ENCODE peak calls at places on chromosome 9, in seven cellular contexts. One of them, this sample, is unnamed.
A peak's percentile ranks its signal among the peaks of the same experiment; 100 is the strongest.

GRCh38 chr9:105299190-105299854 is 54.9 kb downstream of the SLC44A1 start:
- DNase-seq in heart left ventricle: no peak
- DNase-seq in cardiac muscle cell: no peak
- DNase-seq in tibial artery: peak; percentile 69
- DNase-seq in fibroblast of lung: peak; percentile 98
- DNase-seq in left lung: no peak
- DNase-seq in uterus: no peak
- DNase-seq in this sample: peak; percentile 78

GRCh38 chr9:35726876-35727438 is 5.0 kb downstream of the TLN1 start:
- DNase-seq in heart left ventricle: peak; percentile 51
- DNase-seq in cardiac muscle cell: peak; percentile 59
- DNase-seq in tibial artery: peak; percentile 92
- DNase-seq in fibroblast of lung: peak; percentile 62
- DNase-seq in left lung: no peak
- DNase-seq in uterus: peak; percentile 62
- DNase-seq in this sample: no peak

GRCh38 chr9:118091221-118091620 is 387.0 kb downstream of the TLR4 start:
- DNase-seq in heart left ventricle: no peak
- DNase-seq in cardiac muscle cell: no peak
- DNase-seq in tibial artery: no peak
- DNase-seq in fibroblast of lung: no peak
- DNase-seq in left lung: no peak
- DNase-seq in uterus: no peak
- DNase-seq in this sample: no peak

GRCh38 chr9:137114613-137115393 is at the start of gene DPP7:
- DNase-seq in heart left ventricle: peak; percentile 85
- DNase-seq in cardiac muscle cell: peak; percentile 67
- DNase-seq in tibial artery: peak; percentile 84
- DNase-seq in fibroblast of lung: no peak
- DNase-seq in left lung: peak; percentile 97
- DNase-seq in uterus: no peak
- DNase-seq in this sample: no peak

GRCh38 chr9:3848445-3849114 is 322.8 kb upstream of the RFX3 start:
- DNase-seq in heart left ventricle: no peak
- DNase-seq in cardiac muscle cell: peak; percentile 45
- DNase-seq in tibial artery: no peak
- DNase-seq in fibroblast of lung: no peak
- DNase-seq in left lung: no peak
- DNase-seq in uterus: no peak
- DNase-seq in this sample: no peak

GRCh38 chr9:13596383-13596970 is 317.0 kb upstream of the MPDZ start:
- DNase-seq in heart left ventricle: no peak
- DNase-seq in cardiac muscle cell: no peak
- DNase-seq in tibial artery: no peak
- DNase-seq in fibroblast of lung: no peak
- DNase-seq in left lung: no peak
- DNase-seq in uterus: no peak
- DNase-seq in this sample: no peak

GRCh38 chr9:106731910-106732309 is 131.1 kb upstream of the ZNF462 start:
- DNase-seq in heart left ventricle: no peak
- DNase-seq in cardiac muscle cell: no peak
- DNase-seq in tibial artery: no peak
- DNase-seq in fibroblast of lung: no peak
- DNase-seq in left lung: no peak
- DNase-seq in uterus: no peak
- DNase-seq in this sample: no peak

GRCh38 chr9:110995511-110996340 is 42.5 kb downstream of the LPAR1 start:
- DNase-seq in heart left ventricle: peak; percentile 20
- DNase-seq in cardiac muscle cell: no peak
- DNase-seq in tibial artery: no peak
- DNase-seq in fibroblast of lung: peak; percentile 66
- DNase-seq in left lung: no peak
- DNase-seq in uterus: no peak
- DNase-seq in this sample: no peak

GRCh38 chr9:128128836-128129590 is 1.5 kb upstream of the PTGES2 start:
- DNase-seq in heart left ventricle: no peak
- DNase-seq in cardiac muscle cell: no peak
- DNase-seq in tibial artery: no peak
- DNase-seq in fibroblast of lung: no peak
- DNase-seq in left lung: peak; percentile 79
- DNase-seq in uterus: no peak
- DNase-seq in this sample: no peak

GRCh38 chr9:4573634-4574391 is 83.5 kb downstream of the SLC1A1 start:
- DNase-seq in heart left ventricle: no peak
- DNase-seq in cardiac muscle cell: no peak
- DNase-seq in tibial artery: no peak
- DNase-seq in fibroblast of lung: no peak
- DNase-seq in left lung: no peak
- DNase-seq in uterus: no peak
- DNase-seq in this sample: no peak

GRCh38 chr9:136220017-136220729 is 15.2 kb upstream of the LHX3 start:
- DNase-seq in heart left ventricle: no peak
- DNase-seq in cardiac muscle cell: no peak
- DNase-seq in tibial artery: no peak
- DNase-seq in fibroblast of lung: peak; percentile 68
- DNase-seq in left lung: peak; percentile 60
- DNase-seq in uterus: no peak
- DNase-seq in this sample: no peak

GRCh38 chr9:5626727-5627634 is 1.9 kb upstream of the RIC1 start:
- DNase-seq in heart left ventricle: peak; percentile 34
- DNase-seq in cardiac muscle cell: peak; percentile 42
- DNase-seq in tibial artery: peak; percentile 77
- DNase-seq in fibroblast of lung: peak; percentile 73
- DNase-seq in left lung: no peak
- DNase-seq in uterus: no peak
- DNase-seq in this sample: no peak

GRCh38 chr9:112378441-112379176 is 1.3 kb upstream of the HSDL2 start:
- DNase-seq in heart left ventricle: no peak
- DNase-seq in cardiac muscle cell: peak; percentile 8
- DNase-seq in tibial artery: no peak
- DNase-seq in fibroblast of lung: peak; percentile 20
- DNase-seq in left lung: peak; percentile 72
- DNase-seq in uterus: no peak
- DNase-seq in this sample: no peak

DNA sequence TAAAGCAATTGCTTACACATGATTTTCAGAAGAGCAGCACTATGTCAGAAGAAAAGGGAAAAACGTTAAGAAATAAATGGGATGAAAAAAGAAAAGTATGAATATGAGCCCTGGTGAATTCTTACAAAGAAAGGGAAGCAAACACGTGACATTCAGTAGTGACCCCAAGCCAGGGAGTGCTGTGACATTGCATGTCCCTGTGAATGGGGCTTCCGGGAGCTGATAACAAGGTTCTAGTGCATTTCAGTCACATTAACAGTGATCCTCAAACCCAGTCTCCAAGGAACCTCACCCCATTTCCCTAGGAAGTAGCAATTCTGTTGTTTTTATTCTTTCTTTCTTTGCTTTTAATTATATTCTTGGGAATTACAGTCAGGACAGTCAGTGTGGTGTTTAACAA is 27.3 kb downstream of the TMEM252 start:
- DNase-seq in heart left ventricle: no peak
- DNase-seq in cardiac muscle cell: no peak
- DNase-seq in tibial artery: no peak
- DNase-seq in fibroblast of lung: no peak
- DNase-seq in left lung: no peak
- DNase-seq in uterus: no peak
- DNase-seq in this sample: no peak
- TF ChIP-seq CTCF in heart left ventricle: no peak
- TF ChIP-seq CTCF in cardiac muscle cell: no peak
- TF ChIP-seq CTCF in tibial artery: no peak
- TF ChIP-seq CTCF in fibroblast of lung: no peak
- TF ChIP-seq CTCF in left lung: no peak
- TF ChIP-seq CTCF in uterus: no peak
- TF ChIP-seq CTCF in this sample: no peak

GRCh38 chr9:87594218-87594617 is 96.6 kb downstream of the DAPK1 start:
- DNase-seq in heart left ventricle: no peak
- DNase-seq in cardiac muscle cell: no peak
- DNase-seq in tibial artery: no peak
- DNase-seq in fibroblast of lung: peak; percentile 74
- DNase-seq in left lung: no peak
- DNase-seq in uterus: no peak
- DNase-seq in this sample: no peak

GRCh38 chr9:87595605-87596004 is 97.9 kb downstream of the DAPK1 start:
- DNase-seq in heart left ventricle: no peak
- DNase-seq in cardiac muscle cell: no peak
- DNase-seq in tibial artery: no peak
- DNase-seq in fibroblast of lung: no peak
- DNase-seq in left lung: no peak
- DNase-seq in uterus: peak; percentile 25
- DNase-seq in this sample: no peak

GRCh38 chr9:87590996-87591395 is 93.3 kb downstream of the DAPK1 start:
- DNase-seq in heart left ventricle: no peak
- DNase-seq in cardiac muscle cell: no peak
- DNase-seq in tibial artery: no peak
- DNase-seq in fibroblast of lung: no peak
- DNase-seq in left lung: no peak
- DNase-seq in uterus: no peak
- DNase-seq in this sample: no peak

GRCh38 chr9:87594662-87595061 is 97.0 kb downstream of the DAPK1 start:
- DNase-seq in heart left ventricle: no peak
- DNase-seq in cardiac muscle cell: no peak
- DNase-seq in tibial artery: no peak
- DNase-seq in fibroblast of lung: no peak
- DNase-seq in left lung: no peak
- DNase-seq in uterus: no peak
- DNase-seq in this sample: no peak

DNA sequence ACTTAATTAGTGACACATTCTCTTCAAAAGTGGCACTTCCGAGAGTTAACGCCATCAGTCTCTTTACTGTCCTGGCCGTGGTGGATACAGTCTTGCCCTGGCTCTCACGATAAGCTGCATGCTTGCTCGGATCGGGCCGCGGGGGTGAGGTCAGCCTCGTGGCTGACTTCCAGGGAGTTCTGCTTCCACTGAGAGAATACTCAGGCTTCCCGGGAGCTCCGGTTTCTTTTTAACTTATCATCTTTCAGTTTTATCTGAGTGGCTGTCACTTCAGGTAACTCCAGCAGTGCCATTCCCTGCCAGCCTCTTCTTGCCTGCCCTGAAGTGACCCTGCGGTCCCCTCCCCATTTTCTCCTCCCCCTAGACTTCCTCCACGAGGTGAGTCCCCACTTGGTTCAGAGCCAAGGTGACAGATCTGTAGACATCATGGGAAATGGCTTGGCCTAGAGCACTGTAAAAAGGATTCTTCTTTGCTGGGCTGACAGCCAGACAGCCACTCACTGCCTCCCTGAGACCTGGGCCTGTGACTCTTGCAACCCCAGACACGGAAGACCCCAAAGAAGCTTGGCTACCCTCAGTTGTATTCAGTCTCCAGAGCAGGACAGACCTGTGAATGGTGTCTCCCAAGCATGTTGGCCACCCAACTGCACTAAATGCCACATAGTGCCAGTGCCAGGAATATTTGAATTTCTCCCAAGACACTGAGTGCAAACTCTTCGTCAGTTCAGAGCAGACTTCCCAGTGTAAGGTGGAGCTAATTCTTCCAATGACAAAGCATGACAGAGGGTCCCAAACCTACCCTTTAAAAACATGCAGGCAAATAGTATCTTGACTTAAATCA is 95.1 kb downstream of the DAPK1 start:
- DNase-seq in heart left ventricle: peak; percentile 50
- DNase-seq in cardiac muscle cell: peak; percentile 74
- DNase-seq in tibial artery: no peak
- DNase-seq in fibroblast of lung: peak; percentile 79
- DNase-seq in left lung: peak; percentile 83
- DNase-seq in uterus: peak; percentile 68
- DNase-seq in this sample: no peak
- H3K27ac ChIP-seq in heart left ventricle: peak overlapping the region; percentile 17
- H3K27ac ChIP-seq in cardiac muscle cell: peak overlapping the region; percentile 63
- H3K27ac ChIP-seq in tibial artery: no peak overlapping the region
- H3K27ac ChIP-seq in fibroblast of lung: peak overlapping the region; percentile 16
- H3K27ac ChIP-seq in left lung: peak overlapping the region; percentile 42
- H3K27ac ChIP-seq in uterus: peak overlapping the region; percentile 42
- H3K27ac ChIP-seq in this sample: no peak overlapping the region

DNA sequence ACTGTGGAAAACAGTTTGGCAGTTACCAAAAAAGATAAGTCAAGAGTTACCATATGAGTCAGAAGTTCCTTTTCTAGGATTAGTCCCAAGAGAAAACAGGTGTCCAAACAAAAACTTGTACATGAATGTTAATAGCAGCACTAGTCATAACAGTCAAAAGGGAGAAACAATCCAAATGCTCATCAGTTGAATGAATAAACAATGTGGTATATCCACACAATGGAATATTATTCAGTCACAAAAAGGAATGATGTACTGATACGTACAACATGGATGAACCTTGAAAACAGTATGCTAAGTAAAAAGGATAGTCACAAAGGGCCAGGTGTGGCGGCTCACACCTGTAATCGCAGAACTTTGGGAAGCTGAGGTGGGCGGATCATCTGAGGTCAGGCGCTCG is 7.9 kb downstream of the ZNF510 start:
- DNase-seq in heart left ventricle: no peak
- DNase-seq in cardiac muscle cell: no peak
- DNase-seq in tibial artery: no peak
- DNase-seq in fibroblast of lung: no peak
- DNase-seq in left lung: no peak
- DNase-seq in uterus: no peak
- DNase-seq in this sample: no peak
- H3K9me3 ChIP-seq in heart left ventricle: peaks cover 74% of the 10 kb centered on the region
- H3K9me3 ChIP-seq in cardiac muscle cell: no peaks in the 10 kb centered on the region
- H3K9me3 ChIP-seq in tibial artery: peaks cover 69% of the 10 kb centered on the region
- H3K9me3 ChIP-seq in fibroblast of lung: no peaks in the 10 kb centered on the region
- H3K9me3 ChIP-seq in left lung: no peaks in the 10 kb centered on the region
- H3K9me3 ChIP-seq in uterus: peaks cover 67% of the 10 kb centered on the region
- H3K9me3 ChIP-seq in this sample: peaks cover 55% of the 10 kb centered on the region

GRCh38 chr9:132645711-132646110 is 24.1 kb downstream of the DDX31 start:
- DNase-seq in heart left ventricle: no peak
- DNase-seq in cardiac muscle cell: no peak
- DNase-seq in tibial artery: no peak
- DNase-seq in fibroblast of lung: no peak
- DNase-seq in left lung: no peak
- DNase-seq in uterus: no peak
- DNase-seq in this sample: no peak

GRCh38 chr9:132646726-132647125 is 23.1 kb downstream of the DDX31 start:
- DNase-seq in heart left ventricle: no peak
- DNase-seq in cardiac muscle cell: no peak
- DNase-seq in tibial artery: no peak
- DNase-seq in fibroblast of lung: no peak
- DNase-seq in left lung: no peak
- DNase-seq in uterus: no peak
- DNase-seq in this sample: no peak

GRCh38 chr9:132645306-132645705 is 24.5 kb downstream of the DDX31 start:
- DNase-seq in heart left ventricle: no peak
- DNase-seq in cardiac muscle cell: no peak
- DNase-seq in tibial artery: no peak
- DNase-seq in fibroblast of lung: no peak
- DNase-seq in left lung: no peak
- DNase-seq in uterus: no peak
- DNase-seq in this sample: no peak

GRCh38 chr9:132641216-132641615 is 28.6 kb downstream of the DDX31 start:
- DNase-seq in heart left ventricle: no peak
- DNase-seq in cardiac muscle cell: no peak
- DNase-seq in tibial artery: no peak
- DNase-seq in fibroblast of lung: no peak
- DNase-seq in left lung: no peak
- DNase-seq in uterus: no peak
- DNase-seq in this sample: no peak

DNA sequence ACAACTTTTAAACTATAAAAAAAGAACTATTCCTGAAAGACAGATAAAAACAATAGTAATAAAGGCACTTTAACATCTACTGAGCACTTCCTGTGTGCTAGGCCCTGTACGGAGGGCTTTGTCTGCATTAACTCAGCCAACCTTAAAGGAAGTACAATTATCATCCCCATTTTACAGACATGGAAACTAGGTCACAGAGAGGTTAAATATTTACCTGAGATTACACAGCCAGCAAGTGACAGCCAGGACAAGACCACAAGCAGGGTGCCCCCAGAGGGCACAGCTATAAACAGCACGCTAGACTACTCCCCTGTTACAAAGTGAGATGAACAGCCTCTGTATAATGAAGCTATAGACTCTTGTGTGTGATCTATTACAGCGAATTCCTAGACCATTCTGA is 25.5 kb downstream of the DDX31 start:
- DNase-seq in heart left ventricle: no peak
- DNase-seq in cardiac muscle cell: no peak
- DNase-seq in tibial artery: no peak
- DNase-seq in fibroblast of lung: no peak
- DNase-seq in left lung: no peak
- DNase-seq in uterus: no peak
- DNase-seq in this sample: no peak
- TF ChIP-seq CTCF in heart left ventricle: no peak
- TF ChIP-seq CTCF in cardiac muscle cell: peak; percentile 18
- TF ChIP-seq CTCF in tibial artery: no peak
- TF ChIP-seq CTCF in fibroblast of lung: no peak
- TF ChIP-seq CTCF in left lung: no peak
- TF ChIP-seq CTCF in uterus: no peak
- TF ChIP-seq CTCF in this sample: no peak

This sample was measured in Panc1.